ENCODE peak calls at places on chromosomes 2 and 18, in seven cellular contexts. P is stimulated activated CD4-positive, alpha-beta T cell treated with anti-CD3 and anti-CD28 coated beads, Interleukin-1b, Interleukin-23, amount 100 ng/mL, for 1 hour; Z is cerebellum; W is iPS-NIHi11; L is germinal center; D is activated CD4-positive, alpha-beta T cell treated with anti-CD3 and anti-CD28 coated beads, Interleukin-2, amount 50 U/mL, for 1 hour; G is GM12864. T is an unnamed sample.

GRCh38 chr2:69943000-69943840 is 18.2 kb downstream of the ASPRV1 start:
- DNase-seq in P (no peak), Z (no peak), W (no peak), L (no peak), D (no peak), G (no peak), T (no peak)

GRCh38 chr2:119305497-119306195 is 61.0 kb downstream of the C2orf76 start:
- DNase-seq in P (no peak), Z (no peak), W (no peak), L (no peak), D (no peak), G (no peak), T (no peak)

GRCh38 chr2:209314641-209315040 is 109.2 kb upstream of the MAP2 start:
- DNase-seq in P (no peak), Z (no peak), W (no peak), L (no peak), D (no peak), G (no peak), T (no peak)

GRCh38 chr2:102478686-102479470 is 5.9 kb downstream of the SLC9A4 start:
- DNase-seq in P (no peak), Z (no peak), W (no peak), L (no peak), D (no peak), G (no peak), T (no peak)

GRCh38 chr18:26103579-26103978 is 13.2 kb upstream of the SS18 start:
- DNase-seq in P (no peak), Z (no peak), W (peak; percentile 57), L (no peak), D (peak; percentile 24), G (no peak), T (no peak)

GRCh38 chr2:225173909-225174308 is 131.6 kb upstream of the DOCK10 start:
- DNase-seq in P (no peak), Z (no peak), W (no peak), L (no peak), D (no peak), G (no peak), T (no peak)

GRCh38 chr18:45874501-45875184 is 49.2 kb downstream of the SIGLEC15 start:
- DNase-seq in P (no peak), Z (no peak), W (no peak), L (peak; percentile 52), D (peak; percentile 17), G (peak; percentile 70), T (peak; percentile 18)

GRCh38 chr2:127581050-127581345 is 45.5 kb downstream of the MYO7B start:
- DNase-seq in P (no peak), Z (no peak), W (no peak), L (no peak), D (no peak), G (no peak), T (no peak)

GRCh38 chr2:73004466-73004865 is 67.0 kb downstream of the SFXN5 start:
- DNase-seq in P (no peak), Z (no peak), W (no peak), L (no peak), D (no peak), G (no peak), T (no peak)

GRCh38 chr2:46045888-46046287 is 251.3 kb upstream of the EPAS1 start:
- DNase-seq in P (no peak), Z (no peak), W (no peak), L (no peak), D (no peak), G (no peak), T (no peak)

GRCh38 chr2:27154481-27154880 is 5.7 kb downstream of the TCF23 start:
- DNase-seq in P (no peak), Z (no peak), W (no peak), L (no peak), D (no peak), G (no peak), T (no peak)

GRCh38 chr2:237202288-237203030 is 116.8 kb downstream of the COPS8 start:
- DNase-seq in P (no peak), Z (no peak), W (no peak), L (no peak), D (no peak), G (no peak), T (no peak)

GRCh38 chr18:37419272-37419671 is 146.3 kb downstream of the CELF4 start:
- DNase-seq in P (no peak), Z (no peak), W (no peak), L (no peak), D (no peak), G (no peak), T (no peak)

GRCh38 chr2:111202266-111203040 is 81.7 kb downstream of the BCL2L11 start:
- DNase-seq in P (no peak), Z (no peak), W (no peak), L (no peak), D (no peak), G (no peak), T (no peak)

GRCh38 chr2:160909781-160910242 is 250.4 kb upstream of the TANK start:
- DNase-seq in P (no peak), Z (no peak), W (no peak), L (no peak), D (no peak), G (no peak), T (no peak)

GRCh38 chr2:31137211-31138036 is 816 bp downstream of the GALNT14 start:
- DNase-seq in P (no peak), Z (peak; percentile 7), W (peak; percentile 66), L (peak; percentile 59), D (no peak), G (no peak), T (peak; percentile 25)

GRCh38 chr2:11270891-11271290 is 73.5 kb downstream of the ROCK2 start:
- DNase-seq in P (no peak), Z (no peak), W (no peak), L (no peak), D (no peak), G (no peak), T (no peak)

GRCh38 chr2:74740395-74741075 is 86.5 kb downstream of the SEMA4F start:
- DNase-seq in P (no peak), Z (no peak), W (peak; percentile 68), L (no peak), D (no peak), G (no peak), T (no peak)

GRCh38 chr18:72672364-72673151 is 128.4 kb upstream of the CBLN2 start:
- DNase-seq in P (no peak), Z (peak; percentile 2), W (peak; percentile 41), L (peak; percentile 20), D (no peak), G (no peak), T (peak; percentile 14)

GRCh38 chr2:152375174-152375573 is 40.2 kb downstream of the FMNL2 start:
- DNase-seq in P (no peak), Z (no peak), W (no peak), L (no peak), D (no peak), G (no peak), T (no peak)

GRCh38 chr2:232300894-232301387 is 77.6 kb upstream of the ALPP start:
- DNase-seq in P (no peak), Z (no peak), W (no peak), L (no peak), D (no peak), G (no peak), T (no peak)

GRCh38 chr2:85390941-85391669 is 19.1 kb downstream of the CAPG start:
- DNase-seq in P (peak; percentile 59), Z (no peak), W (peak; percentile 83), L (peak; percentile 72), D (peak; percentile 76), G (no peak), T (peak; percentile 51)

GRCh38 chr2:191571163-191571769 is 106.7 kb upstream of the NABP1 start:
- DNase-seq in P (no peak), Z (no peak), W (no peak), L (no peak), D (no peak), G (peak; percentile 26), T (no peak)

GRCh38 chr18:3923750-3924149 is 473.8 kb downstream of the TGIF1 start:
- DNase-seq in P (no peak), Z (no peak), W (no peak), L (no peak), D (no peak), G (no peak), T (no peak)

GRCh38 chr18:11246883-11247282 is 97.5 kb upstream of the PIEZO2 start:
- DNase-seq in P (no peak), Z (no peak), W (no peak), L (no peak), D (no peak), G (no peak), T (no peak)

GRCh38 chr2:232667989-232668583 is 29.0 kb upstream of the GIGYF2 start:
- DNase-seq in P (no peak), Z (peak; percentile 73), W (no peak), L (no peak), D (no peak), G (no peak), T (no peak)

GRCh38 chr18:3966985-3967856 is 487.9 kb downstream of the DLGAP1 start:
- DNase-seq in P (no peak), Z (no peak), W (peak; percentile 31), L (no peak), D (no peak), G (no peak), T (no peak)

GRCh38 chr2:86301010-86301409 is 36.4 kb downstream of the REEP1 start:
- DNase-seq in P (no peak), Z (no peak), W (no peak), L (no peak), D (no peak), G (no peak), T (no peak)